ENCODE peak calls at places on chromosomes 13 and 19, in eight cellular contexts. J is upper lobe of right lung, M is WTC11, K is AG09309, T is gastrocnemius medialis, R is BE2C, W is colonic mucosa, L is MCF 10A. D is an unnamed sample.

GRCh38 chr19:646798-647565 is 7.3 kb downstream of the FGF22 start:
- DNase-seq in J (no peak), W (no peak), L (no peak), K (no peak), R (no peak), T (no peak), M (no peak), D (no peak)

GRCh38 chr13:81442904-81443303 is 1102.0 kb upstream of the SPRY2 start:
- DNase-seq in K (no peak), W (no peak), L (peak; percentile 31), M (no peak), T (no peak), J (no peak), R (no peak), D (no peak)

GRCh38 chr13:43444085-43444484 is 342.7 kb downstream of the ENOX1 start:
- DNase-seq in T (no peak), W (no peak), L (no peak), J (no peak), M (no peak), R (peak; percentile 15), K (no peak), D (no peak)

GRCh38 chr19:3294080-3294850 is 69.8 kb downstream of the CELF5 start:
- DNase-seq in W (no peak), T (no peak), L (no peak), J (no peak), M (no peak), R (no peak), K (no peak), D (no peak)

GRCh38 chr19:51027126-51027806 is 850 bp upstream of the KLK11 start:
- DNase-seq in R (no peak), J (no peak), T (no peak), L (no peak), W (no peak), M (no peak), K (no peak), D (no peak)

GRCh38 chr13:25167349-25167748 is 4.7 kb downstream of the AMER2 start:
- DNase-seq in K (no peak), M (no peak), J (no peak), L (no peak), R (no peak), T (no peak), W (no peak), D (no peak)

GRCh38 chr19:29587518-29587986 is 18.5 kb upstream of the POP4 start:
- DNase-seq in M (no peak), R (no peak), L (no peak), J (no peak), T (no peak), K (no peak), W (no peak), D (peak; percentile 85)

GRCh38 chr19:33370783-33371182 is 2.7 kb upstream of the CEBPG start:
- DNase-seq in W (no peak), M (no peak), R (no peak), J (no peak), L (peak; percentile 63), K (no peak), T (no peak), D (no peak)

GRCh38 chr19:37990362-37990761 is 83.4 kb downstream of the SIPA1L3 start:
- DNase-seq in K (no peak), W (no peak), M (peak; percentile 36), J (peak; percentile 73), R (no peak), T (no peak), L (peak; percentile 81), D (no peak)

GRCh38 chr13:107649071-107649470 is 566.3 kb downstream of the LIG4 start:
- DNase-seq in L (no peak), J (no peak), K (no peak), W (no peak), M (no peak), T (no peak), R (no peak), D (no peak)

GRCh38 chr13:80499536-80500280 is 158.8 kb upstream of the SPRY2 start:
- DNase-seq in R (no peak), J (no peak), K (no peak), L (no peak), T (no peak), W (no peak), M (no peak), D (no peak)

GRCh38 chr19:49403404-49404187 is 15.5 kb downstream of the KASH5 start:
- DNase-seq in R (no peak), M (peak; percentile 81), T (no peak), K (no peak), L (peak; percentile 60), J (no peak), W (no peak), D (peak; percentile 50)

GRCh38 chr13:100497394-100497793 is 91.2 kb downstream of the GGACT start:
- DNase-seq in J (no peak), K (no peak), M (no peak), R (no peak), L (no peak), W (no peak), T (no peak), D (no peak)

GRCh38 chr19:46069841-46070341 is 29.1 kb upstream of the IGFL4 start:
- DNase-seq in L (peak; percentile 93), R (no peak), T (no peak), K (peak; percentile 39), J (no peak), W (no peak), M (no peak), D (no peak)

GRCh38 chr13:31761951-31762350 is 22.6 kb downstream of the RXFP2 start:
- DNase-seq in T (no peak), J (no peak), M (no peak), R (no peak), L (no peak), W (no peak), K (no peak), D (no peak)

GRCh38 chr13:21033224-21033855 is 28.0 kb downstream of the LATS2 start:
- DNase-seq in J (no peak), M (no peak), K (no peak), R (no peak), L (peak; percentile 44), T (peak; percentile 81), W (no peak), D (no peak)

GRCh38 chr13:59409651-59410200 is 754.0 kb downstream of the DIAPH3 start:
- DNase-seq in J (no peak), W (no peak), T (no peak), M (peak; percentile 15), K (no peak), L (no peak), R (no peak), D (no peak)

DNA sequence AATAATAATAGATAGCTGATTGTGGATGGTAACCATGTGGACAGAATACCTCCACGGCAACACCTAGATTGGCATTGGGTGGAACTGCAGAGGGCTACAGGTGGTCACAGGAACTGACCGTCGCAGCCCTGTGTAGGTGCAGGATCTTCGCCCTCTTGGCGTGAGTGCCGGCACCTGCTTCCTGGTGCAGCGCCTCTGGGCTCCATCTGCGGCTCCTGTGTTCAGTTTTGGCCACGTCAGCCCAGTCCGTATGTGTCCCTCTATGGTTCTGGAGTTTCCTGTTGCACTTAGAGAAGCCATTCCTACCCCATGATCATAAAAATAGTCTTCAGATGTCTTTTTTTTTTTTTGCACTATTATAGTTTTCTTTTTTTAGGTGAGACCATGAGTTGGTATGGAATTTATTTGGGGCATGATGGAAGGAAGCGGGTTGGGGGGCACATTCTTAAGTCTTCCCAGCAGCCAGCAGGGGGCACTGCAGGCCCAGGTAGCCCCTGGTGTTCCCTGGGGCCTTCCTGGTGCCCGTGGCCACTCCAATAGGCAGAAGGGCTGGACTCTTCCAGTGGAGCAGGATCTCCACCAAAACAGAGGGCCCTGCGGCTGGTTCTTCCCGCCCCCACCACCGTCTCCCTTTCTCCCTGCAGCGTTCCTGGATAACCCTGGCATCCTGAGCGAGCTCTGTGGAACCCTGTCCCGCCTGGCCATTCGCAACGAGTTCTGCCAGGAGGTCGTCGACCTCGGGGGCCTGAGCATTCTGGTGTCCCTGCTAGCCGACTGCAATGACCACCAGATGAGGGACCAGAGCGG is 10.1 kb upstream of the SLC25A42 start:
- DNase-seq in W (peak; percentile 65), M (peak; percentile 84), T (no peak), K (no peak), L (peak; percentile 48), R (peak; percentile 79), J (peak; percentile 86), D (peak; percentile 67)
- TF ChIP-seq CTCF in W (peak; percentile 66), M (peak; percentile 73), T (peak; percentile 89), K (peak; percentile 72), L (peak; percentile 75), R (peak; percentile 79), J (peak; percentile 76), D (peak; percentile 82)

GRCh38 chr19:6772866-6773322 is 386 bp downstream of the VAV1 start:
- DNase-seq in M (no peak), K (no peak), R (no peak), T (no peak), W (no peak), J (no peak), L (no peak), D (no peak)

GRCh38 chr19:6769006-6769637 is 1.9 kb upstream of the SH2D3A start:
- DNase-seq in J (no peak), K (no peak), W (no peak), T (no peak), M (peak; percentile 45), R (no peak), L (peak; percentile 51), D (no peak)

GRCh38 chr19:6773323-6773931 is 919 bp downstream of the VAV1 start:
- DNase-seq in L (no peak), R (no peak), J (peak; percentile 69), M (no peak), K (no peak), T (no peak), W (peak; percentile 52), D (peak; percentile 89)

GRCh38 chr19:6774821-6775707 is 2.6 kb downstream of the VAV1 start:
- DNase-seq in W (peak; percentile 33), M (no peak), L (no peak), K (no peak), T (no peak), J (no peak), R (no peak), D (no peak)

GRCh38 chr19:6772028-6772865 is at the start of gene VAV1:
- DNase-seq in R (no peak), K (no peak), L (no peak), M (peak; percentile 30), W (peak; percentile 74), J (peak; percentile 89), T (no peak), D (peak; percentile 93)
- TF ChIP-seq CTCF in R (no peak), K (no peak), L (peak; percentile 9), M (no peak), W (no peak), J (peak; percentile 15), T (no peak), D (peak; percentile 73)

DNA sequence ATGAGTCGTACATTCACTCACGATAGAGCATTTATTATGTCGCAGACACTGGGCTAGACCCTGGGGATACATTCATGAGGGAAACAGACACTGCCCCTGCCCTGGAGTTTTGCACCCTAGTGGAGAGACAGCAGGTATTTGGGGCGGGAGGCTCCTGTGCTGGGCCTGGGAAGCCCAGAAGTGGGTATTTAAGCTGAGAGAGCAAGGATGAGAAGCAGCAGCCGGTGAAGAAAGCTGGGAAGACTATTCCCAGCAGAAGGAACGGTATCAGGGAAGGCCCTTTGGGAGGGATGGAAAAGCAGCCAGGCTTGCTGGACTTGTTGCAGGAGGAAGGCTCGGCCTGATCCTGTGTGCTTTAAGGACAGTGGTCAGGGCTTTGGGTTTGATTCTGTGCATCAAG is 54.5 kb downstream of the CDADC1 start:
- DNase-seq in M (no peak), W (no peak), R (no peak), T (no peak), L (no peak), K (no peak), J (no peak), D (no peak)
- TF ChIP-seq CTCF in M (no peak), W (no peak), R (no peak), T (no peak), L (no peak), K (no peak), J (no peak), D (no peak)

GRCh38 chr19:44785993-44786392 is 8.3 kb downstream of the CBLC start:
- DNase-seq in K (no peak), M (no peak), T (no peak), W (no peak), L (no peak), J (no peak), R (no peak), D (no peak)
- TF ChIP-seq CTCF in K (no peak), M (no peak), T (no peak), W (no peak), L (no peak), J (no peak), R (no peak), D (no peak)